ENCODE peak calls at places on chromosomes 5 and 9, in seven cellular contexts. E, Y, K, L, Q, P and N are unnamed samples.

GRCh38 chr5:71882826-71883744 is 164.0 kb downstream of the CARTPT start:
- DNase-seq in E (no peak), Y (peak; percentile 19), K (no peak), L (peak; percentile 65), Q (peak; percentile 61), P (no peak), N (no peak)

GRCh38 chr5:142323480-142324376 is 1.1 kb downstream of the SPRY4 start:
- DNase-seq in E (no peak), Y (no peak), K (no peak), L (peak; percentile 67), Q (peak; percentile 30), P (peak; percentile 44), N (no peak)

GRCh38 chr9:82180711-82181110 is 192.1 kb downstream of the SPATA31D1 start:
- DNase-seq in E (no peak), Y (no peak), K (no peak), L (no peak), Q (no peak), P (no peak), N (no peak)

GRCh38 chr5:36363101-36363500 is 61.4 kb upstream of the RANBP3L start:
- DNase-seq in E (no peak), Y (peak; percentile 29), K (no peak), L (no peak), Q (peak; percentile 44), P (no peak), N (no peak)

GRCh38 chr5:153476767-153477166 is 13.7 kb upstream of the GRIA1 start:
- DNase-seq in E (peak; percentile 40), Y (peak; percentile 19), K (no peak), L (no peak), Q (peak; percentile 5), P (no peak), N (no peak)

GRCh38 chr5:106873558-106873957 is 797.2 kb downstream of the EFNA5 start:
- DNase-seq in E (no peak), Y (no peak), K (no peak), L (no peak), Q (no peak), P (no peak), N (peak; percentile 55)

GRCh38 chr5:132198571-132198970 is 29.1 kb downstream of the P4HA2 start:
- DNase-seq in E (no peak), Y (no peak), K (no peak), L (no peak), Q (no peak), P (no peak), N (peak; percentile 12)

GRCh38 chr5:140347382-140347781 is 979 bp upstream of the HBEGF start:
- DNase-seq in E (no peak), Y (no peak), K (no peak), L (no peak), Q (no peak), P (no peak), N (no peak)

GRCh38 chr5:159208508-159209437 is 580 bp downstream of the RNF145 start:
- DNase-seq in E (no peak), Y (peak; percentile 16), K (peak; percentile 40), L (peak; percentile 70), Q (peak; percentile 46), P (peak; percentile 27), N (peak; percentile 19)

GRCh38 chr9:81827616-81828296 is 100.5 kb upstream of the SPATA31D4 start:
- DNase-seq in E (no peak), Y (no peak), K (no peak), L (no peak), Q (no peak), P (no peak), N (no peak)

GRCh38 chr5:134099288-134099872 is 15.1 kb upstream of the TCF7 start:
- DNase-seq in E (no peak), Y (no peak), K (no peak), L (no peak), Q (no peak), P (peak; percentile 34), N (no peak)

GRCh38 chr9:14769235-14769580 is 46.7 kb upstream of the CER1 start:
- DNase-seq in E (peak; percentile 10), Y (no peak), K (no peak), L (no peak), Q (peak; percentile 57), P (no peak), N (no peak)

GRCh38 chr5:145350501-145350900 is 484.6 kb downstream of the PRELID2 start:
- DNase-seq in E (no peak), Y (no peak), K (no peak), L (no peak), Q (no peak), P (no peak), N (no peak)

GRCh38 chr9:90970603-90971002 is 169.0 kb downstream of the SYK start:
- DNase-seq in E (no peak), Y (no peak), K (no peak), L (peak; percentile 72), Q (no peak), P (no peak), N (peak; percentile 43)

GRCh38 chr5:176542135-176542595 is 5.0 kb upstream of the RNF44 start:
- DNase-seq in E (no peak), Y (no peak), K (peak; percentile 27), L (no peak), Q (no peak), P (peak; percentile 49), N (no peak)

GRCh38 chr9:115944166-115944948 is 209.2 kb upstream of the PAPPA start:
- DNase-seq in E (no peak), Y (no peak), K (peak; percentile 10), L (peak; percentile 93), Q (peak; percentile 100), P (peak; percentile 45), N (peak; percentile 81)

GRCh38 chr5:53063176-53063575 is 46.4 kb downstream of the MOCS2 start:
- DNase-seq in E (no peak), Y (no peak), K (no peak), L (no peak), Q (no peak), P (no peak), N (no peak)

GRCh38 chr5:91382530-91383026 is 539 bp downstream of the ARRDC3 start:
- DNase-seq in E (no peak), Y (no peak), K (peak; percentile 29), L (no peak), Q (peak; percentile 51), P (peak; percentile 42), N (no peak)

GRCh38 chr5:137217599-137218200 is 281.4 kb downstream of the SPOCK1 start:
- DNase-seq in E (no peak), Y (no peak), K (no peak), L (no peak), Q (peak; percentile 27), P (no peak), N (no peak)

DNA sequence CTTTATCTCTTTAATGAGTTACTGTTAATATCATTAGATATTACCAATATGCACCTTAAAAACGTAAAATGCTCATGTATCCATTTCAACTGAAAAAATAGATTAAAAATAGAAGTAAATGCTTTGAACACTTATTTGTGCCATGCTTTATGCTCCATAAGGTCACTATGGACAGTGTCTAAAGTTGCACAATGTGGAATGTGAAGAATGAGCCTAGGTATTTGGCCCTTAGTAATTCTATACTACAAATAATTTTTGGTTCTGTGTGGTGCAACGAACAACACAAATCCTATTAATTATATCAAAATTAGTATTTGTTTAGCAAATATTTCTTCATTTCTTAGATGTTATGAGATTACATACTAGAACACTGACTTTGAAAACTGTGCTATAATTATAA is 469.9 kb upstream of the TUSC1 start:
- DNase-seq in E (no peak), Y (no peak), K (no peak), L (no peak), Q (no peak), P (no peak), N (no peak)
- TF ChIP-seq POLR2A in E (no peak), Y (no peak), K (no peak), L (no peak), Q (no peak), P (no peak), N (no peak)

DNA sequence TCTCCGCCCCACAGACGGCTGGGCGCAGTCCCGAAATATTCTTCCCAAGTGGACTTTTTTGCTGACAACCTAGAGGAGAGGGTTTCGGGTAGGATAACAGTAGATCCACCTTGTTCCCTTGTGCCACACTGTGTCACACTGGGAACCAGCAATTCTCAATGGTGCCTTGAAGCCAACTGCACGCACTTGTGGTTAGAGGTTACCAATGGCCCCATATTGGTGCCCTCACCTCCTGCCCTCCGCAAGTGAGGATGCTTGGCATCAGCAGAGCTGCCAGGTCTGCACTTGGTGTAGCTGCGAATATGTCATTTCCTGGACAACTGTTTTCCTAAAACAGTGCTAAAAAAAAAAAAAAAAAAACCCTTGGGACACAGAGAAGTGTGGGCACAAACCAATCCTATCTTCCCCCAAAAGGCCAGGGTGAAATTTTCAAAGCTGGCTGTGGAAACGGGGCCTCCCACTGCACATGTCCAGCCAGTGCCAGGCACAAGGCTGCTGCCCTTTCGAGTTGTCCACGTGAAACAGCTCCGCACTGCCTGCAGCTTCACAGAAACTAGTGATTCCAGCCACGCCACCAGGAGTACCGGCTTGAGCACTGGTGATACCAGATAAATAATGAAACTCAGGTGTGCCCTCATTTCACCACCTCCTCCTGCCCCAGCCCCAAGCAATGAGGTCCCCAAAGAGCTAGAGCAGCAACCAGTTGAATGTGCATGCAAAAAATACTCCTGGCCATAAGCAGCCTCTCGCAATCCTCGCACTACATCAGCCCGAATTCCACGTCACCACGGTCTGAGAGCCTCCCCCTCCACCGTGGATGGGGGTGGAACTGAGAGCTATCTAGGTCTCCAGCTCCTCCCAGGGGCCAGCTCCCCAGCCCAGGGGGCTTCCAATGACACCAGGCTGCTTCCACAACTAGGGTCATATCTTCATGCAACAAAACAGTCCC is 51.2 kb downstream of the USP20 start:
- DNase-seq in E (no peak), Y (no peak), K (no peak), L (no peak), Q (no peak), P (no peak), N (no peak)
- TF ChIP-seq POLR2A in E (no peak), Y (no peak), K (no peak), L (no peak), Q (no peak), P (no peak), N (no peak)

GRCh38 chr5:56532411-56532935 is 282.9 kb upstream of the MAP3K1 start:
- DNase-seq in E (no peak), Y (no peak), K (no peak), L (no peak), Q (no peak), P (no peak), N (no peak)

GRCh38 chr5:56530739-56531138 is 284.6 kb upstream of the MAP3K1 start:
- DNase-seq in E (no peak), Y (no peak), K (no peak), L (no peak), Q (no peak), P (no peak), N (no peak)

GRCh38 chr5:56535347-56535746 is 280.0 kb upstream of the MAP3K1 start:
- DNase-seq in E (no peak), Y (no peak), K (no peak), L (no peak), Q (no peak), P (no peak), N (no peak)

GRCh38 chr5:56530031-56530430 is 285.3 kb upstream of the MAP3K1 start:
- DNase-seq in E (no peak), Y (no peak), K (no peak), L (no peak), Q (no peak), P (no peak), N (no peak)

GRCh38 chr5:56534102-56534501 is 281.2 kb upstream of the MAP3K1 start:
- DNase-seq in E (peak; percentile 24), Y (no peak), K (no peak), L (no peak), Q (peak; percentile 43), P (peak; percentile 51), N (no peak)
- TF ChIP-seq POLR2A in E (no peak), Y (no peak), K (no peak), L (no peak), Q (no peak), P (no peak), N (no peak)

GRCh38 chr5:179612577-179613459 is 10.7 kb downstream of the HNRNPH1 start:
- DNase-seq in E (no peak), Y (no peak), K (no peak), L (peak; percentile 56), Q (no peak), P (no peak), N (no peak)
- TF ChIP-seq POLR2A in E (no peak), Y (no peak), K (no peak), L (no peak), Q (no peak), P (no peak), N (no peak)